ENCODE peak calls at places on chromosomes 4 and X, in four cellular contexts. One of them, this sample, is unnamed.
A peak's percentile ranks its signal among the peaks of the same experiment; 100 is the strongest.

GRCh38 chr4:143586080-143586479 is 72.6 kb downstream of the SMARCA5 start:
- DNase-seq in HepG2: no peak
- DNase-seq in H1: no peak
- DNase-seq in GM12891: no peak
- DNase-seq in this sample: no peak

GRCh38 chrX:25004485-25005032 is 11.2 kb downstream of the ARX start:
- DNase-seq in GM12891: no peak
- DNase-seq in H1: no peak
- DNase-seq in HepG2: no peak
- DNase-seq in this sample: no peak

GRCh38 chr4:16158504-16158852 is 67.8 kb downstream of the TAPT1 start:
- DNase-seq in HepG2: no peak
- DNase-seq in H1: no peak
- DNase-seq in GM12891: no peak
- DNase-seq in this sample: no peak

GRCh38 chr4:23902203-23902602 is 12.4 kb upstream of the PPARGC1A start:
- DNase-seq in HepG2: no peak
- DNase-seq in H1: no peak
- DNase-seq in GM12891: no peak
- DNase-seq in this sample: no peak

GRCh38 chrX:46376246-46376885 is 168.9 kb downstream of the ZNF674 start:
- DNase-seq in GM12891: no peak
- DNase-seq in HepG2: peak; percentile 57
- DNase-seq in H1: no peak
- DNase-seq in this sample: no peak

GRCh38 chr4:84931961-84932360 is 34.5 kb downstream of the WDFY3 start:
- DNase-seq in H1: no peak
- DNase-seq in GM12891: no peak
- DNase-seq in HepG2: no peak
- DNase-seq in this sample: no peak

GRCh38 chr4:143286058-143286457 is 50.6 kb upstream of the GAB1 start:
- DNase-seq in H1: no peak
- DNase-seq in HepG2: no peak
- DNase-seq in GM12891: no peak
- DNase-seq in this sample: no peak

GRCh38 chr4:107442538-107443083 is 277.4 kb downstream of the PAPSS1 start:
- DNase-seq in H1: no peak
- DNase-seq in HepG2: no peak
- DNase-seq in GM12891: no peak
- DNase-seq in this sample: no peak

GRCh38 chr4:183628189-183628588 is 30.8 kb downstream of the RWDD4 start:
- DNase-seq in H1: no peak
- DNase-seq in HepG2: no peak
- DNase-seq in GM12891: no peak
- DNase-seq in this sample: no peak

GRCh38 chrX:65679071-65679540 is 11.7 kb downstream of the MSN start:
- DNase-seq in H1: no peak
- DNase-seq in GM12891: no peak
- DNase-seq in HepG2: no peak
- DNase-seq in this sample: no peak

GRCh38 chr4:158090323-158090722 is 82.5 kb downstream of the GASK1B start:
- DNase-seq in H1: no peak
- DNase-seq in GM12891: no peak
- DNase-seq in HepG2: no peak
- DNase-seq in this sample: no peak

GRCh38 chr4:153218961-153219360 is 14.7 kb downstream of the TRIM2 start:
- DNase-seq in H1: no peak
- DNase-seq in HepG2: peak; percentile 9
- DNase-seq in GM12891: no peak
- DNase-seq in this sample: no peak

GRCh38 chrX:18666614-18667013 is 5.3 kb downstream of the RS1 start:
- DNase-seq in GM12891: no peak
- DNase-seq in HepG2: no peak
- DNase-seq in H1: no peak
- DNase-seq in this sample: no peak

GRCh38 chrX:68658530-68658929 is 11.1 kb downstream of the STARD8 start:
- DNase-seq in HepG2: no peak
- DNase-seq in GM12891: no peak
- DNase-seq in H1: no peak
- DNase-seq in this sample: no peak

GRCh38 chrX:19646298-19646697 is 131.0 kb upstream of the MAP3K15 start:
- DNase-seq in GM12891: no peak
- DNase-seq in H1: no peak
- DNase-seq in HepG2: no peak
- DNase-seq in this sample: no peak

GRCh38 chr4:111506706-111507105 is 638.5 kb upstream of the FAM241A start:
- DNase-seq in H1: no peak
- DNase-seq in GM12891: no peak
- DNase-seq in HepG2: no peak
- DNase-seq in this sample: no peak

GRCh38 chrX:105313596-105313995 is 93.1 kb upstream of the TEX13A start:
- DNase-seq in GM12891: no peak
- DNase-seq in H1: no peak
- DNase-seq in HepG2: no peak
- DNase-seq in this sample: no peak

GRCh38 chrX:19761554-19762295 is 125.7 kb downstream of the SH3KBP1 start:
- DNase-seq in H1: no peak
- DNase-seq in GM12891: no peak
- DNase-seq in HepG2: no peak
- DNase-seq in this sample: no peak

GRCh38 chrX:111854778-111855490 is 21.0 kb upstream of the TRPC5OS start:
- DNase-seq in HepG2: no peak
- DNase-seq in H1: no peak
- DNase-seq in GM12891: no peak
- DNase-seq in this sample: no peak

GRCh38 chrX:84876876-84877275 is 126.8 kb upstream of the APOOL start:
- DNase-seq in GM12891: no peak
- DNase-seq in HepG2: no peak
- DNase-seq in H1: no peak
- DNase-seq in this sample: no peak

GRCh38 chrX:73525928-73526690 is 36.9 kb upstream of the CHIC1 start:
- DNase-seq in GM12891: no peak
- DNase-seq in H1: no peak
- DNase-seq in HepG2: no peak
- DNase-seq in this sample: no peak

GRCh38 chrX:46310815-46311497 is 234.3 kb downstream of the ZNF674 start:
- DNase-seq in GM12891: no peak
- DNase-seq in HepG2: no peak
- DNase-seq in H1: no peak
- DNase-seq in this sample: no peak

GRCh38 chr4:153143527-153144348 is 60.5 kb upstream of the TRIM2 start:
- DNase-seq in H1: no peak
- DNase-seq in GM12891: no peak
- DNase-seq in HepG2: no peak
- DNase-seq in this sample: no peak

GRCh38 chr4:165588534-165589310 is 209.9 kb downstream of the CPE start:
- DNase-seq in H1: no peak
- DNase-seq in GM12891: no peak
- DNase-seq in HepG2: no peak
- DNase-seq in this sample: no peak

GRCh38 chr4:22416403-22416802 is 99.5 kb downstream of the ADGRA3 start:
- DNase-seq in HepG2: no peak
- DNase-seq in GM12891: no peak
- DNase-seq in H1: no peak
- DNase-seq in this sample: no peak

GRCh38 chr4:1576961-1577814 is 106.9 kb downstream of the FAM53A start:
- DNase-seq in HepG2: no peak
- DNase-seq in GM12891: no peak
- DNase-seq in H1: no peak
- DNase-seq in this sample: no peak

GRCh38 chr4:117378942-117379341 is 293.6 kb upstream of the TRAM1L1 start:
- DNase-seq in GM12891: no peak
- DNase-seq in HepG2: no peak
- DNase-seq in H1: no peak
- DNase-seq in this sample: no peak

GRCh38 chrX:26653050-26653449 is 437.1 kb downstream of the MAGEB5 start:
- DNase-seq in H1: no peak
- DNase-seq in GM12891: no peak
- DNase-seq in HepG2: no peak
- DNase-seq in this sample: no peak

GRCh38 chr4:76458829-76459228 is 23.8 kb downstream of the SHROOM3 start:
- DNase-seq in GM12891: no peak
- DNase-seq in HepG2: no peak
- DNase-seq in H1: no peak
- DNase-seq in this sample: no peak

GRCh38 chrX:51336584-51336983 is 4.0 kb downstream of the NUDT10 start:
- DNase-seq in H1: no peak
- DNase-seq in GM12891: no peak
- DNase-seq in HepG2: peak; percentile 13
- DNase-seq in this sample: peak; percentile 16

GRCh38 chrX:150366951-150367545 is 3.9 kb downstream of the MAMLD1 start:
- DNase-seq in GM12891: no peak
- DNase-seq in H1: no peak
- DNase-seq in HepG2: no peak
- DNase-seq in this sample: no peak

GRCh38 chrX:40543661-40544328 is 37.0 kb upstream of the ATP6AP2 start:
- DNase-seq in H1: no peak
- DNase-seq in HepG2: peak; percentile 19
- DNase-seq in GM12891: no peak
- DNase-seq in this sample: no peak

DNA sequence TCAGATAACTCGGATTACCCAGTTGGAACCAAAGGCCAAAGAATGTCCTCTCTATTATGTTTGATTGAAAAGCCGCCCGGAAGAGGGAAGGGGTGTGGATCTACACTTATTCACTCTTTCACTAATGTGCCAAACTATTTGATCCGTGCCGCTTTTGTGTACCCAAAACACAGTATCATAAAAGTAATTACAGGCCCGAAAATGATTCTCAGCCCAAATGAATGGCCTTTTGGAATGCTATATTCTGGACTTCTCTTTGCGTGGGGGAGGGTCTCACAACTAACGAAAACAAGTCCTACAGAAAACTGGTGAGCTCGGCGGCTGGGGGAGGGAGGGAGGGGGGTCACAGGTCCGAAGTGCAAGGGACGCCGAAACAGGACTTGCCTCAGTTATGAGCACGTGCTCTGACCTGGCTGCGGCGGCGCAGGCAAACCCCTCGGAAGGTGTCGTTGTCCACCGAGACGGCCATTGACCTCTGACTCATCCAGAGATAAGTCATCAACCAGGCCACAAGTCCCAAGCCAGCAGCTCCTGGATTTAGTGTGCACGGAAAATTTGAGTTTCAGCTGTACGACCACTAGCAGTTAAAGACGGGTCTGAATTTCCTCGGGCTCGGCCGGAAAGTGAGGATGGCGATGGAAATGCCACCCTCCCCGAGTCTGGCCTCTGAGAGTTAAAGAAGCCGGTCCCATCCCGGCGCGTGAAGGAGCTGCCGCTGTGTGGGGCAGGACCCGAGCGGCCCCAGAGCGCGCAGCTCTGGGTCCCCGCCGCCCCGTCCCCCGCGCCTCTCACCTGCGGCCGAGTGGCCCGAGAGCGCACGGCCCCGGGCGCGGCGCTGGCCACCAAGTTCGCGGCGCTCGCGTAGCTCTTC is 721 bp downstream of the SH3D19 start:
- DNase-seq in HepG2: peak; percentile 99
- DNase-seq in GM12891: no peak
- DNase-seq in H1: peak; percentile 41
- DNase-seq in this sample: no peak
- TF ChIP-seq POLR2AphosphoS5 in HepG2: peak; percentile 81
- TF ChIP-seq POLR2AphosphoS5 in GM12891: no peak
- TF ChIP-seq POLR2AphosphoS5 in H1: peak; percentile 88
- TF ChIP-seq POLR2AphosphoS5 in this sample: no peak

DNA sequence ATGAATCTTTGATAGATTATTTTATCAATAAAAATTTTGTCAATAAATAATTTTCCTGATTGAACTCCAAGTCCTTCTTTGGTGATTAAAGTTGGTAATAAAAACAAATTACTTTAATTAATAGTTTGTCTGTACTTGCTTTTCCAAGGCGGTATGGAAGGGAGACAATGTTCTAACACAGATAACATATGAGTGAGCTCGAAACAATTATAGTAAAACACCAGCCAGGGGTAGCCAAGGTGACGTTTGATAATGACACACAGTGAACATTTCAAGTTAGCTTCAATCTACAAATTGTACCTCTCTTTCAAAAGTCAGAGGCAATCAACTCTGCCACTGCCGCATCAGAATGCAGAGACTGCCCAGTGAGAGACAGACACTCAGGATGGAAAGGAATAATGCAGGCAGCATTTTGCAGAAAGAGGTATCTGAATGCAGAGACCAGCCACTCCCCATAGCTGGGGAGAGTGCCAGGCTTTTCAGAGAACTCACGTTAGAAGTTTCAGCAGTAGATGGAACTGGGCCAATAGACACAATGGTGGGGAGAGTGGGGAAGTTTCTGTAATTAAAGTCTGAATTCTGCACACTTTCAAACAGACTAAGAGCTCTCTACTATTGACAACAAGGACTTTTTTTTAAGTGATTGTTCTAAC is 18.1 kb upstream of the ATOH1 start:
- DNase-seq in GM12891: no peak
- DNase-seq in HepG2: no peak
- DNase-seq in H1: no peak
- DNase-seq in this sample: no peak
- TF ChIP-seq TAF1 in GM12891: no peak
- TF ChIP-seq TAF1 in HepG2: no peak
- TF ChIP-seq TAF1 in H1: no peak
- TF ChIP-seq TAF1 in this sample: no peak

DNA sequence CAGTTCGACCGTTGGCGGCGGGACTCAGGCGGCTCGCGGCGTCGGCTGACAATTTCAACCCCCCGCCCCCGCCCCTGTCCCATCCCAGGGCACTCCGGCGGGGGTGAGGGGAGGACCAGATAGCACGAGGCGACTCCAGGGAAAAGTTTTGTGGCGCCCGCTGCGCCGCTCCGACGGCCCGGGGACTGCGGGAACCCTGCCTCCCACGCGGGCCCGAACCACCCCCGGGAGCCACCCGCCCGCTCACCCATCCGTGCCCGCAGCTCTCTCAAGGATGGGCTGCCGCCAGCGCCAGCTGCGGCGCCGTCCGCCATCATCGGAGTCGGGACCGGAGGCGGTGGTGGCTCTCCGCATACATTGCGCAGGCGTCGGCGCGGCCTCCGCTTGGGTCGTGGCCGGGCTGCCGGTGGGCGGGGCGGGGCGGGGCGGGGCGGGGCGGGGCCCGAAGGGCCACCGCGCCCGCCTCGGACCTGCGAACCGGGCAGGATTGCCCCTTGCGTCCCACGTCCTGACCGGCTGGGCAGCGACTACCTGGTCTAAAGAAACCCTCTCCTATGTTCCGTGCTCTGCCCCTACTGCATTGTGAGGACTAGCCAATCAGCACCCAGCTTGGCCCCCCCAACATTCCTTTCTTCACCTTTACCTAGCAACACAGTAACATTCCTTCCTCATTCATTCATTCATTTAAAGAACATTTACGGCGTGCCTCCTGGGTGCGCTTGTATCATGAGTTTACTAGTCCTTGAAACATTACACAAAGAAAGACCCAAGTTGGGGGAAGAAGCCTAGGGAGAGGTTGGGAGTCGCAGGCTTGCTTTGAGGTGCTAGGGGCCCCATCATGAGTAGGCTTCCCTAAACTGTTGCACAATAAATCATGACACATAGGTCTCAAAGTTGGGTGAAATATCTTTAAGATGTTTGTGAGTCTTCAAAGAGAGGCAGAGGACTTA is at the start of gene MAP7D3:
- DNase-seq in H1: peak; percentile 27
- DNase-seq in HepG2: no peak
- DNase-seq in GM12891: peak; percentile 67
- DNase-seq in this sample: peak; percentile 62
- TF ChIP-seq POLR2A in H1: no peak
- TF ChIP-seq POLR2A in HepG2: no peak
- TF ChIP-seq POLR2A in GM12891: peak; percentile 49
- TF ChIP-seq POLR2A in this sample: peak; percentile 65

GRCh38 chr4:147361726-147362125 is 119.2 kb upstream of the EDNRA start:
- DNase-seq in H1: no peak
- DNase-seq in GM12891: no peak
- DNase-seq in HepG2: no peak
- DNase-seq in this sample: no peak
- TF ChIP-seq POLR2AphosphoS5 in H1: no peak
- TF ChIP-seq POLR2AphosphoS5 in GM12891: no peak
- TF ChIP-seq POLR2AphosphoS5 in HepG2: no peak
- TF ChIP-seq POLR2AphosphoS5 in this sample: no peak

This sample was measured in GM12892.